ENCODE peak calls at places on chromosomes 4 and X, in seven cellular contexts. D is ascending aorta, F is fibroblast of mammary gland, L is bronchial epithelial cell, H is ELF-1, J is heart left ventricle, Y is A549. W is an unnamed sample.

GRCh38 chr4:104063341-104063740 is 343.6 kb upstream of the TACR3 start:
- DNase-seq in L (no peak), D (no peak), Y (no peak), F (no peak), H (no peak), J (no peak), W (no peak)

GRCh38 chrX:122770581-122770980 is 413.5 kb upstream of the GRIA3 start:
- DNase-seq in J (no peak), Y (no peak), F (no peak), L (no peak), D (no peak), H (no peak), W (peak)

GRCh38 chrX:19566359-19567141 is 51.2 kb upstream of the MAP3K15 start:
- DNase-seq in F (peak), J (no peak), D (no peak), H (peak), L (no peak), Y (no peak), W (no peak)

GRCh38 chr4:111454961-111455360 is 690.3 kb upstream of the FAM241A start:
- DNase-seq in Y (no peak), F (no peak), D (no peak), H (peak), L (no peak), J (no peak), W (no peak)

GRCh38 chr4:55546633-55547460 is at the start of gene CLOCK:
- DNase-seq in L (peak), H (peak), F (peak), D (peak), Y (peak), J (peak), W (peak)

GRCh38 chr4:92447265-92447905 is 143.6 kb downstream of the GRID2 start:
- DNase-seq in L (no peak), Y (no peak), D (no peak), H (no peak), F (no peak), J (no peak), W (no peak)

GRCh38 chr4:173538148-173538902 is 8.3 kb upstream of the HAND2 start:
- DNase-seq in F (peak), Y (no peak), L (no peak), D (no peak), J (peak), H (peak), W (no peak)

GRCh38 chr4:156779774-156780173 is 191.8 kb downstream of the PDGFC start:
- DNase-seq in L (peak), H (no peak), J (no peak), F (peak), Y (no peak), D (no peak), W (peak)

GRCh38 chr4:183398298-183399129 is 45.9 kb upstream of the CDKN2AIP start:
- DNase-seq in L (peak), D (no peak), H (peak), J (peak), Y (peak), F (peak), W (peak)